ENCODE peak calls at places on chromosomes 13 and 19, in eight cellular contexts. G is dermis blood vessel endothelial cell, S is non-pigmented ciliary epithelial cell, D is astrocyte of the spinal cord, K is epithelial cell of esophagus, Q is H54, B is GM04503, M is psoas muscle. E is an unnamed sample.

GRCh38 chr13:34207872-34208271 is 389.9 kb downstream of the RFC3 start:
- DNase-seq in S (no peak), K (no peak), M (no peak), Q (no peak), D (no peak), G (no peak), B (peak; percentile 19), E (no peak)

GRCh38 chr19:56810260-56810659 is 30.3 kb downstream of the PEG3 start:
- DNase-seq in Q (no peak), S (no peak), K (no peak), D (no peak), M (no peak), G (no peak), B (no peak), E (no peak)

GRCh38 chr19:6214881-6215541 is 64.8 kb downstream of the MLLT1 start:
- DNase-seq in G (no peak), M (peak; percentile 13), Q (no peak), D (no peak), S (no peak), K (no peak), B (no peak), E (no peak)

GRCh38 chr13:110698689-110699088 is 7.2 kb downstream of the CARS2 start:
- DNase-seq in Q (no peak), K (no peak), D (no peak), G (no peak), B (no peak), M (no peak), S (no peak), E (no peak)

GRCh38 chr13:30904043-30904442 is 2.0 kb upstream of the MEDAG start:
- DNase-seq in K (no peak), S (no peak), G (no peak), B (no peak), Q (no peak), M (no peak), D (no peak), E (no peak)

GRCh38 chr19:5129691-5130090 is 160.8 kb downstream of the KDM4B start:
- DNase-seq in G (no peak), D (no peak), Q (no peak), S (no peak), K (no peak), B (no peak), M (no peak), E (no peak)

GRCh38 chr13:45512148-45512498 is 47.4 kb downstream of the COG3 start:
- DNase-seq in M (no peak), D (no peak), B (no peak), S (no peak), Q (no peak), G (peak; percentile 57), K (peak; percentile 74), E (no peak)

GRCh38 chr19:37867831-37868230 is 38.6 kb downstream of the WDR87 start:
- DNase-seq in S (no peak), K (peak; percentile 85), M (no peak), Q (no peak), D (peak; percentile 42), G (peak; percentile 30), B (peak; percentile 34), E (no peak)

GRCh38 chr13:23378009-23378632 is 55.4 kb downstream of the SACS start:
- DNase-seq in D (peak; percentile 98), M (no peak), Q (peak; percentile 59), S (peak; percentile 86), B (peak; percentile 100), K (peak; percentile 93), G (peak; percentile 95), E (peak; percentile 84)

GRCh38 chr13:65378943-65379519 is 1851.1 kb downstream of the PCDH9 start:
- DNase-seq in M (no peak), B (no peak), D (peak; percentile 37), K (peak; percentile 5), Q (no peak), S (no peak), G (peak; percentile 0), E (no peak)

GRCh38 chr19:35352177-35352447 is 4.4 kb downstream of the FFAR1 start:
- DNase-seq in G (no peak), Q (no peak), D (no peak), B (no peak), M (no peak), S (no peak), K (no peak), E (no peak)

GRCh38 chr19:32800757-32801156 is 68.8 kb downstream of the SLC7A9 start:
- DNase-seq in S (no peak), Q (no peak), K (no peak), D (no peak), M (no peak), B (no peak), G (no peak), E (no peak)

GRCh38 chr19:6811378-6811777 is 38.9 kb downstream of the VAV1 start:
- DNase-seq in K (no peak), G (no peak), M (no peak), Q (no peak), B (no peak), S (no peak), D (no peak), E (no peak)

GRCh38 chr13:52833261-52833660 is 15.2 kb downstream of the PCDH8 start:
- DNase-seq in M (no peak), B (no peak), S (no peak), K (no peak), G (no peak), D (no peak), Q (no peak), E (no peak)

GRCh38 chr13:43316997-43317396 is 293.6 kb downstream of the DNAJC15 start:
- DNase-seq in S (no peak), G (peak; percentile 27), D (peak; percentile 71), M (peak; percentile 35), Q (no peak), K (peak; percentile 25), B (no peak), E (no peak)

GRCh38 chr13:71882120-71882519 is 15.1 kb upstream of the DACH1 start:
- DNase-seq in M (no peak), G (no peak), K (no peak), B (no peak), D (no peak), Q (no peak), S (no peak), E (no peak)

GRCh38 chr13:53200498-53201453 is 172.2 kb downstream of the OLFM4 start:
- DNase-seq in M (peak; percentile 41), G (peak; percentile 2), D (no peak), S (no peak), B (no peak), Q (no peak), K (peak; percentile 18), E (no peak)

E was measured in kidney epithelial cell.